ENCODE peak calls at places on chromosome 21, in six cellular contexts. O is Peyer's patch, F is aorta, H is breast epithelium, B is trophoblast cell, S is vagina. W is an unnamed sample.
A peak's percentile ranks its signal among the peaks of the same experiment; 100 is the strongest.

GRCh38 chr21:34935452-34935851 is 113.7 kb downstream of the RUNX1 start:
- DNase-seq in O (no peak), F (no peak), H (no peak), B (no peak), S (no peak), W (no peak)

GRCh38 chr21:33993286-33994231 is 78.0 kb upstream of the ATP5PO start:
- DNase-seq in O (peak; percentile 34), F (peak; percentile 73), H (no peak), B (no peak), S (no peak), W (no peak)

GRCh38 chr21:35861656-35862055 is 198.7 kb downstream of the SETD4 start:
- DNase-seq in O (no peak), F (no peak), H (no peak), B (no peak), S (no peak), W (no peak)

GRCh38 chr21:34857122-34857713 is 188.4 kb downstream of the CLIC6 start:
- DNase-seq in O (peak; percentile 51), F (no peak), H (no peak), B (no peak), S (peak; percentile 40), W (no peak)

GRCh38 chr21:32653326-32653901 is 41.2 kb upstream of the CFAP298 start:
- DNase-seq in O (no peak), F (no peak), H (no peak), B (peak; percentile 1), S (no peak), W (peak; percentile 40)

GRCh38 chr21:15904389-15904788 is 174.6 kb downstream of the USP25 start:
- DNase-seq in O (no peak), F (no peak), H (no peak), B (peak; percentile 23), S (no peak), W (no peak)

GRCh38 chr21:32548978-32549377 is 36.3 kb downstream of the TCP10L start:
- DNase-seq in O (no peak), F (no peak), H (no peak), B (no peak), S (no peak), W (no peak)

GRCh38 chr21:40047993-40048730 is 180.9 kb downstream of the PCP4 start:
- DNase-seq in O (no peak), F (peak; percentile 71), H (no peak), B (peak; percentile 40), S (no peak), W (peak; percentile 74)

GRCh38 chr21:17679002-17679600 is 66.4 kb upstream of the BTG3 start:
- DNase-seq in O (no peak), F (no peak), H (no peak), B (no peak), S (no peak), W (no peak)

GRCh38 chr21:33259428-33259827 is 6.7 kb upstream of the IL10RB start:
- DNase-seq in O (no peak), F (no peak), H (no peak), B (no peak), S (no peak), W (no peak)

GRCh38 chr21:17769049-17769845 is 49.9 kb downstream of the C21orf91 start:
- DNase-seq in O (no peak), F (no peak), H (no peak), B (no peak), S (no peak), W (no peak)

GRCh38 chr21:39681845-39682244 is 63.1 kb upstream of the IGSF5 start:
- DNase-seq in O (no peak), F (no peak), H (no peak), B (peak; percentile 41), S (no peak), W (no peak)

GRCh38 chr21:33634254-33634653 is 7.3 kb downstream of the CRYZL1 start:
- DNase-seq in O (no peak), F (no peak), H (no peak), B (no peak), S (no peak), W (no peak)

GRCh38 chr21:40165671-40166070 is 298.4 kb downstream of the PCP4 start:
- DNase-seq in O (no peak), F (no peak), H (no peak), B (no peak), S (no peak), W (no peak)

GRCh38 chr21:13937236-13937635 is 273.5 kb downstream of the LIPI start:
- DNase-seq in O (no peak), F (no peak), H (no peak), B (no peak), S (no peak), W (no peak)

GRCh38 chr21:39616373-39616772 is 3.6 kb downstream of the B3GALT5 start:
- DNase-seq in O (no peak), F (no peak), H (no peak), B (no peak), S (no peak), W (no peak)

GRCh38 chr21:16082038-16082816 is 352.4 kb downstream of the USP25 start:
- DNase-seq in O (no peak), F (no peak), H (no peak), B (no peak), S (no peak), W (no peak)

DNA sequence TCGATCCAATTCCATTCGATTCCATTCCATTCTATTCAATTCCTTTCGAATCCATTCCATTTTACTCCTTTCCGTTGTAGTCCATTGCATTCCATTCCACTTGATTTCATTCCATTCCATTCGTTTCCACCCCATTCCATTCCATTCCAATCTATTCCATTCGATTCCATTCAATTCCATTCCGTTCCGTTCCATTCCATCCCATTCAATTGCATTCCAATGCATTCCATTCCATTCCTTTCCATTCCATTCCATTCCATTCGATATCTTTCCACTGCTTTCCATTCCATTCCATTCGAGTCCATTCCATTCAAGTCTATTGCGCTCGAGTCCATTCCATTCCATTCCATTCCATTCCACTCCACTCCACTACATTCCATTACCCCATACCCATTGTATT is 2568.7 kb upstream of the TPTE start:
- DNase-seq in O (no peak), F (no peak), H (no peak), B (no peak), S (no peak), W (no peak)
- H3K9me3 ChIP-seq in O (peaks cover 41% of the 10 kb centered on the region), F (peaks cover 38% of the 10 kb centered on the region), H (peaks cover 97% of the 10 kb centered on the region), B (peaks cover 32% of the 10 kb centered on the region), S (peaks cover 56% of the 10 kb centered on the region), W (peaks cover 81% of the 10 kb centered on the region)

GRCh38 chr21:41632748-41633475 is 125.0 kb upstream of the TMPRSS2 start:
- DNase-seq in O (no peak), F (no peak), H (no peak), B (no peak), S (no peak), W (no peak)
- H3K4me3 ChIP-seq in O (no peak overlapping the region), F (no peak overlapping the region), H (no peak overlapping the region), B (no peak overlapping the region), S (no peak overlapping the region), W (no peak overlapping the region)

DNA sequence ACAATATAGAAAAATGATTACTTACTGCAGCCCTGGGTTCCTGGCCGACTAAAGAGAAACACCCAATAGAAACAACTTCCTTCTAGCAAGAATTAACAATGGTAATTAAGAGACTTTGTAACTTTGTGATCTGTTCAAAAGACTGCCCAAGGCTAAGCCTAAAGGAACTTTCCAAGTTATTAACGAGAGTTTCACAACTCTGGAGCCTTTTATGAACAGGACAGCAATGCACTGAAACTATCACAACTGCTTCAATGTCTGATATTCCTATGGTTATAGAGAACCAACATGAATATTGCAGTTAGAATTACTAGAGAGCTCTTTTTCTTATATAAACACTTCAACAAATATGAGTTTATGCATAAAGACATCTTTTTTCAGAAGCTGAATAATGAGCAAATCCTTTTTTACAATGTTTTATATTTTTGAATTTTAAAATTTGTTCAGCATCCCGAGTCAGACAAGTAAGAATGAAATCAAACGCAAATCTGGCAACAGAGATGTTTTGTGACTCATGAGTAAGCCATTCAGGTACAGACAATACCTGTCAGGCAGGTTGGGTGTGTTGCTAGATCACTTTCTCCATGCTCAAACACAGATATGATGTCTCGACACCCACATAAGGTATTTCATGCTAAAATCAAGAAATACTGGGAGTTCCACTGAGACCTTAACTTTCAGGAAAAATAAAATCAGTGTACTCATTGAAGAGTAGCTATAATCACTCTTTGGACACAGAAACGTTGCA is 22.2 kb upstream of the KCNJ15 start:
- DNase-seq in O (no peak), F (no peak), H (no peak), B (peak; percentile 93), S (no peak), W (no peak)
- H3K9me3 ChIP-seq in O (no peaks in the 10 kb centered on the region), F (no peaks in the 10 kb centered on the region), H (peaks cover 10% of the 10 kb centered on the region), B (peaks cover 3% of the 10 kb centered on the region), S (peaks cover 4% of the 10 kb centered on the region), W (peaks cover 8% of the 10 kb centered on the region)

DNA sequence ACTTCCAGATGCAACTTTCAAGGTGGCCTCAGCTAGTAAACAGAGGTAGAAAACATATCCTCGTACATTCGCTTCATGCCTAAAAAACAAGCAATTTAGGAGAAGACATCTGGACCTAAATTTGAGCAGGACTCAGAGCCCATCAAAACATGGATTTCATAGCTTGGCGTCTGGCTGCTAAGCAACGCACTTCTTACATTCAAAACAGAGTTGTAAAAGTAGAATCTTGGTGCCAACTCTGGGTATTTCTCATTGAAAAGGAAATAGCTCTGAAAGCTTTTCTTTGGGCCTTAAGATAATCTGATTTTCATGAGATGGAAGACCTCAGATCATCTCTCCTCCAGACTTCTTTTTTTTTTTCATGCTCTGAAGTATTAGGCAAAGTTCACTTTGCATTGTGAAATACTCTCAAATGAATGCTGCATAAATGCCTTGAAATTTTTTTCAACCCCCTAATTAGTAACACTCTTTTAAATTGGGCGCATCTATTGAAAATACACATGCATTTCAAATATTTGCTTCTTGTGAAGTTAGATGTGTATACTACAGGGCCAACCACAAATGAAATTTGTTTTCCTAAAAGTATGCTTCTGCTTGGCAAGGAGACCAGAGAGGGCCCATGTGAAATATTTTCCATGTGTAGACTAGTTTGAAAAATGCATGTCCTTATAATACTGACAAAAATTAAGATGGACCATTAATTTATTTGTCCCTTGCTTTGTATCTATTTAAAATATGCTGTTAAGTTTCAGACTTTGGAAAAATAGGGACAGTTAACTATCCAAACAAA is 4.2 kb downstream of the ADAMTS5 start:
- DNase-seq in O (no peak), F (no peak), H (no peak), B (no peak), S (no peak), W (no peak)
- H3K4me3 ChIP-seq in O (no peak overlapping the region), F (no peak overlapping the region), H (peak overlapping the region; percentile 37), B (no peak overlapping the region), S (peak overlapping the region; percentile 3), W (no peak overlapping the region)

GRCh38 chr21:9739240-9739639 is 782.1 kb upstream of the TPTE start:
- DNase-seq in O (no peak), F (no peak), H (no peak), B (no peak), S (peak; percentile 92), W (no peak)
- H3K9me3 ChIP-seq in O (peaks cover 6% of the 10 kb centered on the region), F (peaks cover 10% of the 10 kb centered on the region), H (peaks cover 19% of the 10 kb centered on the region), B (peaks cover 40% of the 10 kb centered on the region), S (peaks cover 6% of the 10 kb centered on the region), W (peaks cover 10% of the 10 kb centered on the region)

GRCh38 chr21:45981641-45982255 is at the start of gene COL6A1:
- DNase-seq in O (peak; percentile 30), F (peak; percentile 79), H (peak; percentile 57), B (peak; percentile 35), S (no peak), W (peak; percentile 78)
- H3K4me3 ChIP-seq in O (peak within 1 kb of the TSS; percentile 76), F (peak within 1 kb of the TSS; percentile 97), H (peak within 1 kb of the TSS; percentile 97), B (peak within 1 kb of the TSS; percentile 71), S (peak within 1 kb of the TSS; percentile 65), W (peak within 1 kb of the TSS; percentile 74)

GRCh38 chr21:38227401-38227800 is 29.4 kb upstream of the KCNJ15 start:
- DNase-seq in O (no peak), F (no peak), H (no peak), B (no peak), S (no peak), W (no peak)
- H3K9me3 ChIP-seq in O (peaks cover 7% of the 10 kb centered on the region), F (peaks cover 15% of the 10 kb centered on the region), H (peaks cover 40% of the 10 kb centered on the region), B (peaks cover 24% of the 10 kb centered on the region), S (peaks cover 28% of the 10 kb centered on the region), W (peaks cover 54% of the 10 kb centered on the region)

W was measured in WERI-Rb-1.